ENCODE peak calls at places on chromosomes 13 and 19, in five cellular contexts. Q is heart left ventricle, Z is upper lobe of left lung, B is body of pancreas, U is endodermal cell. N is an unnamed sample.

GRCh38 chr19:18044825-18045304 is 36.9 kb downstream of the ARRDC2 start:
- DNase-seq in Q (peak; percentile 87), Z (no peak), B (peak; percentile 85), U (peak; percentile 75), N (peak; percentile 86)

GRCh38 chr13:114002009-114002544 is 28.2 kb upstream of the C13orf46 start:
- DNase-seq in Q (peak; percentile 25), Z (peak; percentile 64), B (no peak), U (no peak), N (no peak)

GRCh38 chr13:23570099-23570926 is at the start of gene TNFRSF19:
- DNase-seq in Q (peak; percentile 75), Z (no peak), B (peak; percentile 31), U (peak; percentile 63), N (no peak)

GRCh38 chr13:76538004-76538403 is 348.2 kb downstream of the KCTD12 start:
- DNase-seq in Q (no peak), Z (no peak), B (no peak), U (peak; percentile 52), N (no peak)

GRCh38 chr13:102879793-102880499 is 34.1 kb downstream of the ERCC5 start:
- DNase-seq in Q (no peak), Z (no peak), B (no peak), U (no peak), N (no peak)

GRCh38 chr13:20902438-20903163 is at the start of gene XPO4:
- DNase-seq in Q (peak; percentile 86), Z (peak; percentile 97), B (peak; percentile 74), U (peak; percentile 93), N (peak; percentile 88)

GRCh38 chr19:42068756-42069571 is 1.0 kb downstream of the GRIK5 start:
- DNase-seq in Q (no peak), Z (peak; percentile 53), B (no peak), U (peak; percentile 67), N (no peak)

GRCh38 chr13:60617863-60618733 is 221.1 kb downstream of the TDRD3 start:
- DNase-seq in Q (no peak), Z (no peak), B (no peak), U (peak; percentile 77), N (no peak)

GRCh38 chr13:104984296-104984818 is 1551.1 kb downstream of the EFNB2 start:
- DNase-seq in Q (peak; percentile 72), Z (no peak), B (no peak), U (no peak), N (no peak)

GRCh38 chr19:36149673-36150406 is 2.4 kb downstream of the COX7A1 start:
- DNase-seq in Q (peak; percentile 62), Z (peak; percentile 58), B (peak; percentile 15), U (no peak), N (peak; percentile 48)

DNA sequence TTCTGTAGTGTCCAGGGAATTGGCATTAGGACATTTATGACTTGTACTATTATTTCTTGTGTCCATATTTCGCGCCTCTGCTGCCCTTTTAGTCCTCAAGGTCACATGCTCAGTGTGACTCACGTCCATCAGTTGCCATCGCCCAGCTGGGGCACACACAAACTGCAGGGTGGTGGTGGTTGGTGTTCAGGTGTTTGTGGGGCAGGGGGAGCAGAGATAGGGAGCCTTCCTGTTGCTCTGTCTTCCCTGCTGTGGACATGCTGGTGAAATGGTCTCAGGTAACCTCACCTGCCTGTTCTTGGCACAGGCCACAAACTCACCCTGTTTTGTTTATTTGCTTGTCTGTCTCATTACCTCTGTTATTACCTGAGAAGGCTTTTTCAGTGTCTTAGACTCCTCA is 22.4 kb downstream of the PRR12 start:
- DNase-seq in Q (no peak), Z (no peak), B (peak; percentile 61), U (no peak), N (no peak)
- H3K27ac ChIP-seq in Q (no peak overlapping the region), Z (no peak overlapping the region), B (no peak overlapping the region), U (no peak overlapping the region), N (no peak overlapping the region)

DNA sequence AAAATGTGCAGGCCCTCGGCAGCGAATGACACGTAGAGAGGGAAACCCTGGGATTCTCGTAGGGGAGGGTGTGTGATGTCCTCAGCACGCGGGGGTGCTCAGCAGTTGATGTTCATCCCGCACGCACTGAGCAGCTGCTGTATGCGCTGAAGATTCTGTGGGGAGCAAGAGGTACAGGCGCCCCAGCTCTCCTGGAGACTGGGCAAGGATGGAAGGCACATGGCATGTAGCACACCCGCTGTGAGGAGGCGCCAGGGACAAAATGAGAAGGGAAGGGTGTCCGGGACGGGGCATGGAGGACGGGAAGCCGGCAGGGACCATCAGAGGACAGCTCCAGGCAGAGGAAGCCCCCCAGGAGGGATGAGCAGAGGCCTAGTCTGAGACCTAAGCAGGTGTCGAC is 15.4 kb downstream of the ATP11A start:
- DNase-seq in Q (no peak), Z (no peak), B (no peak), U (peak; percentile 43), N (peak; percentile 23)
- H3K27ac ChIP-seq in Q (peak overlapping the region; percentile 70), Z (peak overlapping the region; percentile 66), B (no peak overlapping the region), U (no peak overlapping the region), N (no peak overlapping the region)

DNA sequence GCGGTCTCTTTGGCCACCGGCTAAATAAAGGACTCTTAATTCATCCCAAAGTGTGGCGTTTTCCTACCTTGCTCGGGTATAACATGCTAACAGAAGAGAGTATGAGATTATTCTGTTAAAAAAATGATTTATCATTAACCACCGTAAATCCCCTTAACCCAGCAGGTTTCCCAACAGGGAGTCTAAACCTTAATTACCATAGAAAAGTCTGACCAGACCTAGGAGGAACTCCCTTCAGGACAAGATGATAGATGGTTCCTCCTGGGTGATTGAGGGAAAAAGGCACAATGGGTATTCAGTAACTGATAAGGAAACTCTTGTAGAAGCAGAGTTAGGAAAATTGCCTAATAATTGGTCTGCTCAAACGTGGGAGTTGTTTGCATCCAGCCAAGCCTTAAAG is 193.7 kb downstream of the ZNF737 start:
- DNase-seq in Q (no peak), Z (no peak), B (no peak), U (no peak), N (no peak)
- H3K27ac ChIP-seq in Q (no peak overlapping the region), Z (no peak overlapping the region), B (no peak overlapping the region), U (peak overlapping the region; percentile 8), N (no peak overlapping the region)

GRCh38 chr19:45122832-45123231 is 29.9 kb downstream of the PPP1R37 start:
- DNase-seq in Q (no peak), Z (no peak), B (no peak), U (no peak), N (no peak)
- H3K27ac ChIP-seq in Q (no peak overlapping the region), Z (no peak overlapping the region), B (no peak overlapping the region), U (no peak overlapping the region), N (no peak overlapping the region)

GRCh38 chr13:44519642-44520041 is 56.5 kb downstream of the TSC22D1 start:
- DNase-seq in Q (no peak), Z (no peak), B (no peak), U (no peak), N (no peak)

GRCh38 chr13:44514278-44514677 is 61.9 kb downstream of the TSC22D1 start:
- DNase-seq in Q (no peak), Z (no peak), B (no peak), U (no peak), N (no peak)

GRCh38 chr13:44516771-44517170 is 59.4 kb downstream of the TSC22D1 start:
- DNase-seq in Q (no peak), Z (no peak), B (no peak), U (peak; percentile 64), N (no peak)
- H3K27ac ChIP-seq in Q (no peak overlapping the region), Z (no peak overlapping the region), B (no peak overlapping the region), U (no peak overlapping the region), N (no peak overlapping the region)

DNA sequence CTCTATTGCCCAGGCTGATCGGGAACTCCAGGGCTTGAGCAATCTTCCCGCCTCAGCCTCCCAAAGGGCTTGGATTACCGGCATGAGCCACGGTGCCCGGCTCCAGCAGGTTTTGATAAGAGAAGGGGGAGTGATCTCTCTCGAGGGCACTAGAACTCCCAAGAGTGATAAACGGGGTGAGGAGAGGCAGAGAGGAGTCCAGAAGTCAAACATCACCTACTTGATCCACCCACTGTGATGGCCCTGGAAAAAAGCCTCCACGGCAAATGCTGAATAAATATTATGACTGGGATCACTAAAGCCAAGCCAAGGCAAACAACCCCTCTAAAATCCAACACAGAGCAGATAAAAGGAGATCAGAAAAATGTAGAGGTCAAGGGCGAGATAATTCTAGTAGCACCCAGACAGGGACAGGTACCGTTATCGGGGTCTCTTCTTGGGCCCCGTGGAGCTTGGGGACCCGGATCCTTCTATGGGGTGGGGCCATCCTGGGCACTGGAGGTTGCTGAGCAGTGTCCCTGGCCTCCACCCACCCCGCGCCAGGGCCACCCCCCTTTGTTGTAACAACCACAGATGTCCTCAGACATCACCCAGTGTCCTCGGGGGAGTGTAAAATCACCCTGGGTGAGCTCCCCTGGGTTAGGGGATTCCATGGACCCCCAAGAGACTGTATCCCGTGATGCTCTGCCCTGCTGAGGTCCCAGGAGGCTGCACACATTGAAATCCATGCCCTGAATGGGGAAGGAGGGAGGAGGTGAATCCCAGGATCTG is 3.7 kb upstream of the CREB3L3 start:
- DNase-seq in Q (no peak), Z (peak; percentile 48), B (no peak), U (no peak), N (no peak)
- H3K27ac ChIP-seq in Q (no peak overlapping the region), Z (no peak overlapping the region), B (no peak overlapping the region), U (no peak overlapping the region), N (no peak overlapping the region)

GRCh38 chr19:7920520-7921301 is 573 bp downstream of the SNAPC2 start:
- DNase-seq in Q (peak; percentile 100), Z (peak; percentile 100), B (peak; percentile 100), U (peak; percentile 99), N (peak; percentile 100)
- H3K27ac ChIP-seq in Q (peak overlapping the region; percentile 70), Z (peak overlapping the region; percentile 90), B (peak overlapping the region; percentile 90), U (peak overlapping the region; percentile 85), N (peak overlapping the region; percentile 72)

GRCh38 chr19:10882108-10882457 is 10.7 kb downstream of the CARM1 start:
- DNase-seq in Q (peak; percentile 78), Z (no peak), B (no peak), U (peak; percentile 52), N (no peak)
- H3K27ac ChIP-seq in Q (peak overlapping the region; percentile 66), Z (no peak overlapping the region), B (no peak overlapping the region), U (peak overlapping the region; percentile 81), N (no peak overlapping the region)

N was measured in aorta.